ENCODE peak calls at places on chromosomes 3 and 15, in eight cellular contexts. One of them, this sample, is unnamed. For H3K36me3, the result is how much of the 10 kb centered on the place peaks cover.

GRCh38 chr15:96356494-96357455 is 26.3 kb downstream of the NR2F2 start:
- DNase-seq in ovary: peak
- DNase-seq in tibial artery: peak
- DNase-seq in mucosa of descending colon: peak
- DNase-seq in aorta: peak
- DNase-seq in CD8-positive, alpha-beta T cell: peak
- DNase-seq in CD8-positive, alpha-beta memory T cell: peak
- DNase-seq in Panc1: no peak
- DNase-seq in this sample: peak

GRCh38 chr3:31544634-31545033 is 11.9 kb downstream of the STT3B start:
- DNase-seq in aorta: no peak
- DNase-seq in CD8-positive, alpha-beta memory T cell: no peak
- DNase-seq in CD8-positive, alpha-beta T cell: no peak
- DNase-seq in tibial artery: no peak
- DNase-seq in ovary: no peak
- DNase-seq in Panc1: no peak
- DNase-seq in mucosa of descending colon: no peak
- DNase-seq in this sample: no peak

GRCh38 chr3:175729466-175729865 is 870.3 kb downstream of the NAALADL2 start:
- DNase-seq in CD8-positive, alpha-beta memory T cell: no peak
- DNase-seq in ovary: no peak
- DNase-seq in CD8-positive, alpha-beta T cell: no peak
- DNase-seq in tibial artery: no peak
- DNase-seq in Panc1: no peak
- DNase-seq in aorta: no peak
- DNase-seq in mucosa of descending colon: no peak
- DNase-seq in this sample: no peak

GRCh38 chr3:52144034-52144795 is 10.0 kb downstream of the POC1A start:
- DNase-seq in aorta: peak
- DNase-seq in CD8-positive, alpha-beta T cell: peak
- DNase-seq in Panc1: peak
- DNase-seq in mucosa of descending colon: peak
- DNase-seq in CD8-positive, alpha-beta memory T cell: peak
- DNase-seq in ovary: peak
- DNase-seq in tibial artery: peak
- DNase-seq in this sample: peak

GRCh38 chr15:25133804-25134203 is 179.0 kb downstream of the SNRPN start:
- DNase-seq in aorta: no peak
- DNase-seq in ovary: no peak
- DNase-seq in CD8-positive, alpha-beta T cell: no peak
- DNase-seq in mucosa of descending colon: no peak
- DNase-seq in tibial artery: no peak
- DNase-seq in Panc1: no peak
- DNase-seq in CD8-positive, alpha-beta memory T cell: no peak
- DNase-seq in this sample: no peak

GRCh38 chr3:78846688-78847087 is 921.1 kb downstream of the ROBO1 start:
- DNase-seq in ovary: no peak
- DNase-seq in aorta: no peak
- DNase-seq in tibial artery: no peak
- DNase-seq in CD8-positive, alpha-beta memory T cell: no peak
- DNase-seq in Panc1: no peak
- DNase-seq in mucosa of descending colon: no peak
- DNase-seq in CD8-positive, alpha-beta T cell: no peak
- DNase-seq in this sample: no peak

GRCh38 chr3:81910244-81910852 is 148.9 kb upstream of the GBE1 start:
- DNase-seq in mucosa of descending colon: peak
- DNase-seq in ovary: no peak
- DNase-seq in Panc1: peak
- DNase-seq in tibial artery: no peak
- DNase-seq in CD8-positive, alpha-beta memory T cell: peak
- DNase-seq in aorta: no peak
- DNase-seq in CD8-positive, alpha-beta T cell: no peak
- DNase-seq in this sample: no peak

GRCh38 chr15:60448668-60449360 is 30.1 kb downstream of the ICE2 start:
- DNase-seq in aorta: no peak
- DNase-seq in Panc1: no peak
- DNase-seq in mucosa of descending colon: no peak
- DNase-seq in CD8-positive, alpha-beta memory T cell: no peak
- DNase-seq in tibial artery: no peak
- DNase-seq in ovary: no peak
- DNase-seq in CD8-positive, alpha-beta T cell: no peak
- DNase-seq in this sample: no peak

GRCh38 chr3:38542401-38543298 is 46.5 kb downstream of the EXOG start:
- DNase-seq in CD8-positive, alpha-beta memory T cell: no peak
- DNase-seq in ovary: no peak
- DNase-seq in CD8-positive, alpha-beta T cell: no peak
- DNase-seq in tibial artery: no peak
- DNase-seq in Panc1: no peak
- DNase-seq in mucosa of descending colon: no peak
- DNase-seq in aorta: no peak
- DNase-seq in this sample: no peak

GRCh38 chr3:195875482-195876236 is 32.7 kb downstream of the TNK2 start:
- DNase-seq in Panc1: no peak
- DNase-seq in aorta: no peak
- DNase-seq in tibial artery: no peak
- DNase-seq in CD8-positive, alpha-beta T cell: no peak
- DNase-seq in ovary: no peak
- DNase-seq in CD8-positive, alpha-beta memory T cell: no peak
- DNase-seq in mucosa of descending colon: no peak
- DNase-seq in this sample: no peak

GRCh38 chr15:82530606-82531379 is 9.5 kb downstream of the RPS17 start:
- DNase-seq in mucosa of descending colon: peak
- DNase-seq in CD8-positive, alpha-beta T cell: peak
- DNase-seq in Panc1: peak
- DNase-seq in CD8-positive, alpha-beta memory T cell: peak
- DNase-seq in aorta: peak
- DNase-seq in tibial artery: peak
- DNase-seq in ovary: peak
- DNase-seq in this sample: peak

GRCh38 chr15:49215768-49216739 is 46.0 kb downstream of the GALK2 start:
- DNase-seq in ovary: no peak
- DNase-seq in mucosa of descending colon: no peak
- DNase-seq in tibial artery: no peak
- DNase-seq in CD8-positive, alpha-beta memory T cell: no peak
- DNase-seq in aorta: no peak
- DNase-seq in CD8-positive, alpha-beta T cell: no peak
- DNase-seq in Panc1: no peak
- DNase-seq in this sample: no peak

GRCh38 chr3:39435006-39435748 is 28.7 kb downstream of the RPSA start:
- DNase-seq in ovary: no peak
- DNase-seq in tibial artery: no peak
- DNase-seq in CD8-positive, alpha-beta memory T cell: no peak
- DNase-seq in mucosa of descending colon: no peak
- DNase-seq in CD8-positive, alpha-beta T cell: no peak
- DNase-seq in aorta: no peak
- DNase-seq in Panc1: no peak
- DNase-seq in this sample: no peak

GRCh38 chr3:106635271-106635670 is 742.0 kb upstream of the CCDC54 start:
- DNase-seq in CD8-positive, alpha-beta memory T cell: no peak
- DNase-seq in aorta: no peak
- DNase-seq in ovary: no peak
- DNase-seq in tibial artery: no peak
- DNase-seq in mucosa of descending colon: no peak
- DNase-seq in Panc1: no peak
- DNase-seq in CD8-positive, alpha-beta T cell: no peak
- DNase-seq in this sample: peak

GRCh38 chr3:128338536-128339400 is 127.9 kb downstream of the DNAJB8 start:
- DNase-seq in CD8-positive, alpha-beta memory T cell: no peak
- DNase-seq in aorta: no peak
- DNase-seq in tibial artery: peak
- DNase-seq in CD8-positive, alpha-beta T cell: no peak
- DNase-seq in Panc1: no peak
- DNase-seq in ovary: no peak
- DNase-seq in mucosa of descending colon: no peak
- DNase-seq in this sample: no peak

GRCh38 chr3:98003306-98003969 is 31.2 kb upstream of the RIOX2 start:
- DNase-seq in mucosa of descending colon: no peak
- DNase-seq in tibial artery: no peak
- DNase-seq in aorta: no peak
- DNase-seq in CD8-positive, alpha-beta memory T cell: no peak
- DNase-seq in Panc1: no peak
- DNase-seq in CD8-positive, alpha-beta T cell: no peak
- DNase-seq in ovary: no peak
- DNase-seq in this sample: no peak

DNA sequence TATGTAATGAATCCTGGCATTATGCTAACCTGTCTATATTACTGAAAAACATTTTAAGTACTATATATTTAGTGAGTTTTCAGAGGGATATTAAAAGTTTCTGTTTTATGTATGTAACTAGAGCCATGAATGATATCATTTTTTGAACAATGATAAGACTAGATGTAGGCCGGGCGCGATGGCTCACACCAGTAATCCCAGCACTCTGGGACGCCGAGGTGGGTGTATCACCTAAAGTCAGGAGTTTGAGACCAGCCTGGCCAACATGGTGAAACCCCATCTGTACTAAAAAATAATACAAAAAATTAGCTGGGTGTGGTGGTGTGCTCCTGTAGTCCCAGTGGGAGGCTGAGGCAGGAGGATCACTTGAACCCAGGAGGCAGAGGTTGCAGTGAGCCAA is 34.1 kb downstream of the DHX36 start:
- DNase-seq in CD8-positive, alpha-beta memory T cell: no peak
- DNase-seq in aorta: no peak
- DNase-seq in Panc1: no peak
- DNase-seq in mucosa of descending colon: no peak
- DNase-seq in CD8-positive, alpha-beta T cell: no peak
- DNase-seq in tibial artery: no peak
- DNase-seq in ovary: no peak
- DNase-seq in this sample: no peak
- H3K36me3 ChIP-seq in CD8-positive, alpha-beta memory T cell: under half
- H3K36me3 ChIP-seq in aorta: under half
- H3K36me3 ChIP-seq in Panc1: half or more
- H3K36me3 ChIP-seq in mucosa of descending colon: under half
- H3K36me3 ChIP-seq in CD8-positive, alpha-beta T cell: under half
- H3K36me3 ChIP-seq in tibial artery: half or more
- H3K36me3 ChIP-seq in ovary: under half
- H3K36me3 ChIP-seq in this sample: half or more

GRCh38 chr3:185151101-185151958 is 1.5 kb downstream of the C3orf70 start:
- DNase-seq in CD8-positive, alpha-beta T cell: no peak
- DNase-seq in mucosa of descending colon: no peak
- DNase-seq in ovary: no peak
- DNase-seq in aorta: no peak
- DNase-seq in CD8-positive, alpha-beta memory T cell: no peak
- DNase-seq in Panc1: no peak
- DNase-seq in tibial artery: no peak
- DNase-seq in this sample: no peak
- H3K4me3 ChIP-seq in CD8-positive, alpha-beta T cell: no peak
- H3K4me3 ChIP-seq in mucosa of descending colon: no peak
- H3K4me3 ChIP-seq in ovary: peak
- H3K4me3 ChIP-seq in aorta: peak
- H3K4me3 ChIP-seq in CD8-positive, alpha-beta memory T cell: no peak
- H3K4me3 ChIP-seq in Panc1: no peak
- H3K4me3 ChIP-seq in tibial artery: peak
- H3K4me3 ChIP-seq in this sample: no peak

DNA sequence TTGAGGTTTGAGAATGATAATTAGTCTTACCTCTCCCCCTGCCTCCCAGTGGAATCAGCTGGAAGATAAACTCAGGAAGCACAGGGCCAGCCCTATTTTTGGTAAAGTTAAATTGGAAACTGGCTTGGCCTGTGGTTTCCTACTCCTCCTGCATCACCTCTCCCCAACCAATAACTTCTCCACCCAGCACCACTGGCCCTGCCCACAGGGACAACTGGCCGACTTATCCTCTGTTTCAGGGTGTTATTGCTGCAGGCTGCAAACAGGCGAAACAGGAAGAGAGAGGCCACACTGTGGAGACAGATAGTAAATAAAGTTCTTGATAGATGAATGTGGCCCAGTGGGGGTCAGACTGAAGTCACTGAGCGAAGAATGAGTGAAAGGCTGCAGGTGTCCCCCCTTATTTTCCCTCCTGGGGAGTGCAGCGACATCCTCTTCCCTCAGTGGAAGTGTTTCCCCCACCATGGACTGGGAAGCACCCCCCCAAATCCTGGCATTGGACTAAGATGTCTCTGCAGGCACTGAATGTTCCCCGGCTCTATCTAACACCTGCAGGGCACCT is 47.1 kb downstream of the PDIA5 start:
- DNase-seq in CD8-positive, alpha-beta memory T cell: no peak
- DNase-seq in ovary: no peak
- DNase-seq in aorta: peak
- DNase-seq in Panc1: no peak
- DNase-seq in CD8-positive, alpha-beta T cell: no peak
- DNase-seq in mucosa of descending colon: no peak
- DNase-seq in tibial artery: no peak
- DNase-seq in this sample: no peak
- H3K36me3 ChIP-seq in CD8-positive, alpha-beta memory T cell: under half
- H3K36me3 ChIP-seq in ovary: under half
- H3K36me3 ChIP-seq in aorta: under half
- H3K36me3 ChIP-seq in Panc1: under half
- H3K36me3 ChIP-seq in CD8-positive, alpha-beta T cell: under half
- H3K36me3 ChIP-seq in mucosa of descending colon: under half
- H3K36me3 ChIP-seq in tibial artery: half or more
- H3K36me3 ChIP-seq in this sample: half or more

GRCh38 chr3:14701676-14702075 is 26.7 kb downstream of the C3orf20 start:
- DNase-seq in tibial artery: no peak
- DNase-seq in CD8-positive, alpha-beta memory T cell: no peak
- DNase-seq in ovary: no peak
- DNase-seq in mucosa of descending colon: no peak
- DNase-seq in CD8-positive, alpha-beta T cell: no peak
- DNase-seq in aorta: no peak
- DNase-seq in Panc1: no peak
- DNase-seq in this sample: no peak
- H3K4me3 ChIP-seq in tibial artery: no peak
- H3K4me3 ChIP-seq in CD8-positive, alpha-beta memory T cell: no peak
- H3K4me3 ChIP-seq in ovary: no peak
- H3K4me3 ChIP-seq in mucosa of descending colon: no peak
- H3K4me3 ChIP-seq in CD8-positive, alpha-beta T cell: no peak
- H3K4me3 ChIP-seq in aorta: no peak
- H3K4me3 ChIP-seq in Panc1: no peak
- H3K4me3 ChIP-seq in this sample: no peak

GRCh38 chr3:37039447-37039846 is 46.1 kb downstream of the MLH1 start:
- DNase-seq in mucosa of descending colon: no peak
- DNase-seq in Panc1: no peak
- DNase-seq in ovary: no peak
- DNase-seq in aorta: no peak
- DNase-seq in CD8-positive, alpha-beta T cell: no peak
- DNase-seq in tibial artery: no peak
- DNase-seq in CD8-positive, alpha-beta memory T cell: no peak
- DNase-seq in this sample: no peak

GRCh38 chr3:37037352-37037751 is 44.0 kb downstream of the MLH1 start:
- DNase-seq in ovary: no peak
- DNase-seq in CD8-positive, alpha-beta memory T cell: no peak
- DNase-seq in Panc1: no peak
- DNase-seq in tibial artery: no peak
- DNase-seq in CD8-positive, alpha-beta T cell: no peak
- DNase-seq in mucosa of descending colon: no peak
- DNase-seq in aorta: no peak
- DNase-seq in this sample: no peak

GRCh38 chr3:37040231-37040630 is 46.9 kb downstream of the MLH1 start:
- DNase-seq in aorta: no peak
- DNase-seq in tibial artery: no peak
- DNase-seq in mucosa of descending colon: no peak
- DNase-seq in CD8-positive, alpha-beta memory T cell: no peak
- DNase-seq in Panc1: no peak
- DNase-seq in ovary: no peak
- DNase-seq in CD8-positive, alpha-beta T cell: no peak
- DNase-seq in this sample: no peak

GRCh38 chr3:37041546-37042195 is 48.4 kb downstream of the MLH1 start:
- DNase-seq in CD8-positive, alpha-beta T cell: no peak
- DNase-seq in mucosa of descending colon: peak
- DNase-seq in CD8-positive, alpha-beta memory T cell: no peak
- DNase-seq in ovary: no peak
- DNase-seq in Panc1: no peak
- DNase-seq in tibial artery: no peak
- DNase-seq in aorta: no peak
- DNase-seq in this sample: no peak
- H3K36me3 ChIP-seq in CD8-positive, alpha-beta T cell: under half
- H3K36me3 ChIP-seq in mucosa of descending colon: under half
- H3K36me3 ChIP-seq in CD8-positive, alpha-beta memory T cell: under half
- H3K36me3 ChIP-seq in ovary: under half
- H3K36me3 ChIP-seq in Panc1: under half
- H3K36me3 ChIP-seq in tibial artery: under half
- H3K36me3 ChIP-seq in aorta: under half
- H3K36me3 ChIP-seq in this sample: half or more